ENCODE peak calls at places on chromosome 10, in six cellular contexts. H is neural progenitor cell, E is IMR-90, U is prostate gland, G is Peyer's patch, P is PC-9. D is an unnamed sample.
A peak's percentile ranks its signal among the peaks of the same experiment; 100 is the strongest.

GRCh38 chr10:103548006-103548405 is 54.5 kb downstream of the NEURL1 start:
- DNase-seq in H (no peak), E (no peak), U (no peak), G (no peak), P (no peak), D (no peak)

GRCh38 chr10:97321807-97322195 is 2.7 kb downstream of the FRAT1 start:
- DNase-seq in H (peak; percentile 27), E (no peak), U (no peak), G (no peak), P (no peak), D (no peak)

GRCh38 chr10:14173706-14174594 is 156.8 kb downstream of the FRMD4A start:
- DNase-seq in H (peak; percentile 78), E (peak; percentile 21), U (peak; percentile 24), G (no peak), P (no peak), D (no peak)

GRCh38 chr10:52135101-52135500 is 179.0 kb upstream of the DKK1 start:
- DNase-seq in H (no peak), E (no peak), U (no peak), G (no peak), P (no peak), D (no peak)

GRCh38 chr10:71266147-71266917 is 52.7 kb upstream of the SLC29A3 start:
- DNase-seq in H (no peak), E (peak; percentile 90), U (no peak), G (no peak), P (no peak), D (peak; percentile 73)

GRCh38 chr10:62075414-62075813 is 173.9 kb downstream of the ARID5B start:
- DNase-seq in H (no peak), E (no peak), U (no peak), G (no peak), P (no peak), D (no peak)

GRCh38 chr10:89553064-89553734 is 17.8 kb upstream of the SLC16A12 start:
- DNase-seq in H (no peak), E (peak; percentile 97), U (no peak), G (no peak), P (peak; percentile 18), D (no peak)

GRCh38 chr10:1044146-1044545 is 4.8 kb downstream of the IDI1 start:
- DNase-seq in H (no peak), E (no peak), U (no peak), G (no peak), P (no peak), D (no peak)

GRCh38 chr10:78577673-78578072 is 491.1 kb upstream of the ZMIZ1 start:
- DNase-seq in H (no peak), E (no peak), U (no peak), G (no peak), P (no peak), D (no peak)

GRCh38 chr10:234708-235406 is 99.6 kb downstream of the ZMYND11 start:
- DNase-seq in H (no peak), E (no peak), U (peak; percentile 20), G (no peak), P (no peak), D (no peak)

GRCh38 chr10:30456262-30456661 is 22.3 kb downstream of the MAP3K8 start:
- DNase-seq in H (no peak), E (no peak), U (no peak), G (peak; percentile 79), P (no peak), D (peak; percentile 22)

GRCh38 chr10:105769248-105770184 is 1128.4 kb downstream of the SORCS3 start:
- DNase-seq in H (no peak), E (no peak), U (no peak), G (no peak), P (no peak), D (no peak)

GRCh38 chr10:110858297-110858934 is 13.3 kb upstream of the PDCD4 start:
- DNase-seq in H (no peak), E (no peak), U (no peak), G (no peak), P (no peak), D (no peak)

GRCh38 chr10:123009105-123009805 is 449 bp downstream of the ACADSB start:
- DNase-seq in H (peak; percentile 51), E (no peak), U (peak; percentile 10), G (peak; percentile 21), P (peak; percentile 3), D (peak; percentile 21)

GRCh38 chr10:5552376-5553321 is 27.9 kb downstream of the CALML3 start:
- DNase-seq in H (no peak), E (no peak), U (no peak), G (no peak), P (no peak), D (peak; percentile 9)

GRCh38 chr10:100229819-100230422 is 525 bp upstream of the CHUK start:
- DNase-seq in H (no peak), E (no peak), U (no peak), G (no peak), P (no peak), D (no peak)

GRCh38 chr10:11192304-11193018 is 174.8 kb downstream of the CELF2 start:
- DNase-seq in H (no peak), E (no peak), U (no peak), G (no peak), P (no peak), D (peak; percentile 57)

GRCh38 chr10:3119796-3120459 is 52.6 kb downstream of the PFKP start:
- DNase-seq in H (peak; percentile 41), E (peak; percentile 25), U (no peak), G (no peak), P (no peak), D (no peak)

GRCh38 chr10:44008270-44008916 is 359.7 kb upstream of the ZNF32 start:
- DNase-seq in H (no peak), E (peak; percentile 59), U (no peak), G (no peak), P (no peak), D (no peak)

DNA sequence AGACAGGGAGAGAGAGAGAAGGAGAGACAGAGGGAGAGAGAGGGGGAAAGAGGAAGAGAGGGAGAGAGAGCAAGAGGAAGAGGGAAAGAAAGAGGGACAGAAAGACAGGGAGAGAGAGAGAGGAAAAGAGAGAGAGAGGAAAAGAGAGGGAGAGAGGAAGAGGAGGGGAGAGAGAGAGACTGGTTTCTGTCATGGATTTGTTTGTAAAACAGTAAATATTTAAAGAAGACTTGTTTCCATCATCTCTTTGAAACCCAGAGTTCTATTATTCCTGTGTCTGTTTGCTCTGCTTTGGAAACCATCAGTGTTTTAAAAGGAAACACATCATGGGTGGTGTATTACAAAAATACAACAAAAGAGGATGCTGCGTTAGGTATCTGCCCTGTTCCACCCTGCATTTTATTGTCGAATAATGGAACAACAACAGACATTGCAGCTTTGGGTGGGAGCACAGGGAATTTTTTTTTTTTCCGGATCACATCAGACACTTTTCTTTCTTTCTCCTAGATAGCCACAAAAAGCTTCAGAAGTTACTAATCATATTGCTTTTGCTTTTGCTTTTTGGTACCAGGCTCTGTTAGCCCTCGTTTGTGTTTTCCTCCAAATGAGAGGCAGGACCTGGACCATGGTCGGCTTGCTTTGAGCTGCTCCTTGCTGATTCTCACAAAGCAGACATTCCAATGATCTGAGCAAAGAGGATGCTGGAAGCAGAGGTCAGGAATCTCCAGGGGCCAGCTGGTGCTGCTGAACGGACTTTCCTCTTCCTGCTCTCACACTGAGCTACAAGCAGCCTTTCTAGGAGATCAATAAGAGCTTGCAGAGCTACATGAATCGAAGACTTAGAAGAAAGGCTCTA is 150.9 kb upstream of the RSU1 start:
- DNase-seq in H (peak; percentile 84), E (peak; percentile 93), U (no peak), G (no peak), P (peak; percentile 18), D (no peak)
- H3K4me3 ChIP-seq in H (no peak overlapping the region), E (no peak overlapping the region), U (no peak overlapping the region), G (no peak overlapping the region), P (no peak overlapping the region), D (peak overlapping the region; percentile 29)

GRCh38 chr10:125106586-125106985 is 53.8 kb downstream of the CTBP2 start:
- DNase-seq in H (no peak), E (no peak), U (no peak), G (no peak), P (no peak), D (no peak)
- H3K4me1 ChIP-seq in H (peaks cover 9% of the 10 kb centered on the region), E (peaks cover 12% of the 10 kb centered on the region), U (no peaks in the 10 kb centered on the region), G (no peaks in the 10 kb centered on the region), P (peaks cover 15% of the 10 kb centered on the region), D (peaks cover 71% of the 10 kb centered on the region)

GRCh38 chr10:48604408-48605263 is at the start of gene ARHGAP22:
- DNase-seq in H (peak; percentile 62), E (peak; percentile 29), U (no peak), G (peak; percentile 40), P (peak; percentile 41), D (peak; percentile 75)
- H3K4me3 ChIP-seq in H (peak within 1 kb of the TSS; percentile 42), E (peak within 1 kb of the TSS; percentile 86), U (peak within 1 kb of the TSS; percentile 25), G (peak within 1 kb of the TSS; percentile 10), P (peak within 1 kb of the TSS; percentile 60), D (peak within 1 kb of the TSS; percentile 71)

DNA sequence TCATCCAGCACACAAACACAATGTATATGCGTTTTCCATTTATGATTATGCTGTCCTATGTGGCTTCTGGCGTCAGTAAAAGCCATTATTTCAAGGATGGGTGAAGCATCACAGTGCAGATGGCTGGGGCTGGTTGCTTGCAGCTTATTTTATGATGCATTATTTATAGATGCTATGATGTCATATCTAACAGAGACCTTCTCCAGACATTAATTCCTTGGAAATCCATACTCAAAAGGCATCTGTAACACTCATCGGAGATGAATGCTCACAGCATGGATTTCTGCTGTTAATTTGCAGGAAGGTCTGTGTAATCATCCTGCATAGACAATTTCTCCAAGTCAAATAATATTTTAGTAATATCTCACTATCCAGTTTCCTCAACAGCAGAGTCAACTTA is 7.2 kb downstream of the RGS10 start:
- DNase-seq in H (no peak), E (peak; percentile 78), U (no peak), G (no peak), P (no peak), D (no peak)
- H3K4me1 ChIP-seq in H (no peaks in the 10 kb centered on the region), E (peaks cover 31% of the 10 kb centered on the region), U (peaks cover 24% of the 10 kb centered on the region), G (no peaks in the 10 kb centered on the region), P (peaks cover 20% of the 10 kb centered on the region), D (no peaks in the 10 kb centered on the region)

DNA sequence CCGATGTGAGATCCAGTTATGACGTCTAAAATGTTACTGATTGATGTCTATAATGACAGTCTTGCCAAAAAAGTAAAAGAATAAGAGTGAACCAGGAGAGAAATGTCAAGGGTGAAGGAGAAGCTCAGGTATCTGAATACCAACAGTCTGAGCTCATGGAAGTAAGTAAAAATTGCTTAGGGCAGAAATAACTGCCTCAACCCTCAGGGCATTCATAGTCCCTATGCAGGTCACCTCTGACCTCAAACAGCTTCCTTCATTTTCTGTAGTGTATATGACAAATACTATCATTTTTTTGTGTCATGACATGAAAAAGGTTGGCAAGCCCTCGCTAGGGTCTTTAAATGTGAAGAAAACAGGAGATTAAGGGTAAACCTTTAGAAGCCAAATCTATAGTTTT is 41.0 kb upstream of the MRPS16 start:
- DNase-seq in H (no peak), E (no peak), U (no peak), G (no peak), P (no peak), D (no peak)
- H3K4me3 ChIP-seq in H (no peak overlapping the region), E (no peak overlapping the region), U (no peak overlapping the region), G (no peak overlapping the region), P (no peak overlapping the region), D (no peak overlapping the region)